ENCODE peak calls at places on chromosome 19, in five cellular contexts. U, K, B, I and S are unnamed samples.

GRCh38 chr19:47593860-47594259 is 15.1 kb upstream of the BICRA start:
- DNase-seq in B (no peak), U (no peak), I (no peak), K (no peak), S (no peak)

GRCh38 chr19:10985502-10985901 is 24.7 kb downstream of the SMARCA4 start:
- DNase-seq in B (no peak), K (no peak), U (no peak), I (no peak), S (no peak)

GRCh38 chr19:42532881-42533280 is 4.6 kb upstream of the CEACAM1 start:
- DNase-seq in B (no peak), I (no peak), K (no peak), U (no peak), S (no peak)

GRCh38 chr19:19597809-19598306 is 20.6 kb downstream of the PBX4 start:
- DNase-seq in B (no peak), I (no peak), K (no peak), U (peak), S (no peak)

GRCh38 chr19:38900220-38900629 is 456 bp downstream of the NFKBIB start:
- DNase-seq in K (no peak), U (no peak), B (no peak), I (no peak), S (no peak)

GRCh38 chr19:47848871-47849473 is 10.1 kb upstream of the TPRX2 start:
- DNase-seq in U (peak), I (no peak), B (peak), K (peak), S (no peak)

GRCh38 chr19:51784922-51785690 is 9.9 kb upstream of the FPR3 start:
- DNase-seq in K (no peak), B (no peak), U (peak), I (no peak), S (peak)

GRCh38 chr19:18110833-18111232 is 13.3 kb downstream of the MAST3 start:
- DNase-seq in K (no peak), B (no peak), I (no peak), U (no peak), S (peak)

GRCh38 chr19:8484331-8484894 is 18.0 kb downstream of the PRAM1 start:
- DNase-seq in B (no peak), U (no peak), I (no peak), K (no peak), S (peak)

GRCh38 chr19:46660008-46660517 is 919 bp downstream of the DACT3 start:
- DNase-seq in B (peak), I (no peak), K (no peak), U (peak), S (no peak)

GRCh38 chr19:30437869-30438268 is 65.7 kb downstream of the ZNF536 start:
- DNase-seq in B (no peak), U (no peak), I (no peak), K (no peak), S (no peak)

GRCh38 chr19:13997637-13997962 is 8.5 kb downstream of the RFX1 start:
- DNase-seq in U (no peak), K (no peak), I (no peak), B (no peak), S (no peak)

GRCh38 chr19:21704320-21704719 is 63.1 kb downstream of the ZNF100 start:
- DNase-seq in K (no peak), U (no peak), I (no peak), B (no peak), S (no peak)